ENCODE peak calls at places on chromosomes 11 and 22, in nine cellular contexts. One of them, this sample, is unnamed. For H3K4me1 and H3K9me3, the result is how much of the 10 kb centered on the place peaks cover.

GRCh38 chr11:9590717-9591116 is 17.2 kb downstream of the WEE1 start:
- DNase-seq in lung: no peak
- DNase-seq in spleen: no peak
- DNase-seq in gastrocnemius medialis: no peak
- DNase-seq in heart left ventricle: no peak
- DNase-seq in A549: no peak
- DNase-seq in tibial artery: no peak
- DNase-seq in left ventricle myocardium inferior: no peak
- DNase-seq in mucosa of descending colon: no peak
- DNase-seq in this sample: no peak

GRCh38 chr22:17733484-17733883 is 40.8 kb downstream of the BID start:
- DNase-seq in spleen: no peak
- DNase-seq in lung: no peak
- DNase-seq in A549: no peak
- DNase-seq in tibial artery: no peak
- DNase-seq in mucosa of descending colon: peak
- DNase-seq in left ventricle myocardium inferior: no peak
- DNase-seq in heart left ventricle: no peak
- DNase-seq in gastrocnemius medialis: no peak
- DNase-seq in this sample: no peak

GRCh38 chr11:70456921-70457532 is 58.7 kb downstream of the CTTN start:
- DNase-seq in gastrocnemius medialis: no peak
- DNase-seq in left ventricle myocardium inferior: no peak
- DNase-seq in heart left ventricle: no peak
- DNase-seq in A549: no peak
- DNase-seq in spleen: no peak
- DNase-seq in tibial artery: no peak
- DNase-seq in mucosa of descending colon: no peak
- DNase-seq in lung: no peak
- DNase-seq in this sample: no peak

GRCh38 chr22:47612136-47612910 is 849.9 kb downstream of the TBC1D22A start:
- DNase-seq in heart left ventricle: no peak
- DNase-seq in mucosa of descending colon: no peak
- DNase-seq in gastrocnemius medialis: no peak
- DNase-seq in A549: no peak
- DNase-seq in tibial artery: no peak
- DNase-seq in lung: no peak
- DNase-seq in spleen: peak
- DNase-seq in left ventricle myocardium inferior: no peak
- DNase-seq in this sample: no peak

GRCh38 chr11:125768256-125769046 is 10.2 kb downstream of the PATE2 start:
- DNase-seq in heart left ventricle: no peak
- DNase-seq in gastrocnemius medialis: no peak
- DNase-seq in left ventricle myocardium inferior: no peak
- DNase-seq in A549: no peak
- DNase-seq in tibial artery: no peak
- DNase-seq in mucosa of descending colon: no peak
- DNase-seq in spleen: no peak
- DNase-seq in lung: no peak
- DNase-seq in this sample: no peak

GRCh38 chr22:44585559-44586121 is 87.6 kb upstream of the RTL6 start:
- DNase-seq in gastrocnemius medialis: no peak
- DNase-seq in left ventricle myocardium inferior: peak
- DNase-seq in A549: no peak
- DNase-seq in heart left ventricle: peak
- DNase-seq in mucosa of descending colon: no peak
- DNase-seq in spleen: peak
- DNase-seq in lung: no peak
- DNase-seq in tibial artery: peak
- DNase-seq in this sample: no peak

GRCh38 chr11:64667154-64667745 is 55.7 kb downstream of the NRXN2 start:
- DNase-seq in heart left ventricle: peak
- DNase-seq in A549: no peak
- DNase-seq in lung: no peak
- DNase-seq in spleen: no peak
- DNase-seq in mucosa of descending colon: no peak
- DNase-seq in tibial artery: no peak
- DNase-seq in gastrocnemius medialis: no peak
- DNase-seq in left ventricle myocardium inferior: peak
- DNase-seq in this sample: no peak

GRCh38 chr11:44846852-44847251 is 103.8 kb downstream of the TP53I11 start:
- DNase-seq in A549: no peak
- DNase-seq in spleen: no peak
- DNase-seq in gastrocnemius medialis: no peak
- DNase-seq in mucosa of descending colon: no peak
- DNase-seq in heart left ventricle: no peak
- DNase-seq in tibial artery: no peak
- DNase-seq in left ventricle myocardium inferior: no peak
- DNase-seq in lung: no peak
- DNase-seq in this sample: no peak

GRCh38 chr11:57800444-57801184 is 39.0 kb downstream of the CTNND1 start:
- DNase-seq in spleen: no peak
- DNase-seq in left ventricle myocardium inferior: no peak
- DNase-seq in A549: peak
- DNase-seq in tibial artery: no peak
- DNase-seq in heart left ventricle: no peak
- DNase-seq in gastrocnemius medialis: no peak
- DNase-seq in mucosa of descending colon: no peak
- DNase-seq in lung: no peak
- DNase-seq in this sample: no peak

GRCh38 chr11:100789500-100789899 is 102.4 kb downstream of the ARHGAP42 start:
- DNase-seq in gastrocnemius medialis: peak
- DNase-seq in left ventricle myocardium inferior: peak
- DNase-seq in lung: no peak
- DNase-seq in heart left ventricle: no peak
- DNase-seq in spleen: no peak
- DNase-seq in tibial artery: no peak
- DNase-seq in mucosa of descending colon: peak
- DNase-seq in A549: no peak
- DNase-seq in this sample: no peak

GRCh38 chr11:68687986-68688385 is 3.6 kb downstream of the GAL start:
- DNase-seq in left ventricle myocardium inferior: no peak
- DNase-seq in heart left ventricle: no peak
- DNase-seq in tibial artery: no peak
- DNase-seq in mucosa of descending colon: no peak
- DNase-seq in spleen: no peak
- DNase-seq in lung: no peak
- DNase-seq in gastrocnemius medialis: no peak
- DNase-seq in A549: no peak
- DNase-seq in this sample: no peak

GRCh38 chr11:15649371-15650104 is 534.8 kb downstream of the INSC start:
- DNase-seq in gastrocnemius medialis: no peak
- DNase-seq in heart left ventricle: no peak
- DNase-seq in spleen: no peak
- DNase-seq in tibial artery: no peak
- DNase-seq in left ventricle myocardium inferior: no peak
- DNase-seq in A549: no peak
- DNase-seq in lung: no peak
- DNase-seq in mucosa of descending colon: no peak
- DNase-seq in this sample: no peak

GRCh38 chr11:15650105-15650938 is 535.6 kb downstream of the INSC start:
- DNase-seq in gastrocnemius medialis: peak
- DNase-seq in lung: peak
- DNase-seq in tibial artery: peak
- DNase-seq in A549: peak
- DNase-seq in left ventricle myocardium inferior: peak
- DNase-seq in heart left ventricle: peak
- DNase-seq in mucosa of descending colon: peak
- DNase-seq in spleen: peak
- DNase-seq in this sample: peak

GRCh38 chr11:15653191-15653590 is 538.5 kb downstream of the INSC start:
- DNase-seq in A549: no peak
- DNase-seq in spleen: no peak
- DNase-seq in lung: no peak
- DNase-seq in gastrocnemius medialis: no peak
- DNase-seq in heart left ventricle: no peak
- DNase-seq in mucosa of descending colon: no peak
- DNase-seq in left ventricle myocardium inferior: no peak
- DNase-seq in tibial artery: no peak
- DNase-seq in this sample: no peak

GRCh38 chr11:15651033-15651432 is 536.3 kb downstream of the INSC start:
- DNase-seq in mucosa of descending colon: no peak
- DNase-seq in spleen: no peak
- DNase-seq in left ventricle myocardium inferior: no peak
- DNase-seq in heart left ventricle: no peak
- DNase-seq in gastrocnemius medialis: no peak
- DNase-seq in A549: no peak
- DNase-seq in tibial artery: no peak
- DNase-seq in lung: no peak
- DNase-seq in this sample: no peak

GRCh38 chr11:15651782-15652181 is 537.1 kb downstream of the INSC start:
- DNase-seq in left ventricle myocardium inferior: no peak
- DNase-seq in tibial artery: no peak
- DNase-seq in spleen: no peak
- DNase-seq in A549: no peak
- DNase-seq in gastrocnemius medialis: no peak
- DNase-seq in mucosa of descending colon: no peak
- DNase-seq in heart left ventricle: no peak
- DNase-seq in lung: no peak
- DNase-seq in this sample: no peak
- H3K4me3 ChIP-seq in left ventricle myocardium inferior: peak
- H3K4me3 ChIP-seq in tibial artery: peak
- H3K4me3 ChIP-seq in spleen: no peak
- H3K4me3 ChIP-seq in A549: no peak
- H3K4me3 ChIP-seq in gastrocnemius medialis: peak
- H3K4me3 ChIP-seq in mucosa of descending colon: no peak
- H3K4me3 ChIP-seq in heart left ventricle: peak
- H3K4me3 ChIP-seq in lung: no peak
- H3K4me3 ChIP-seq in this sample: peak

GRCh38 chr11:2888266-2888968 is 2.8 kb upstream of the CDKN1C start:
- DNase-seq in lung: peak
- DNase-seq in mucosa of descending colon: peak
- DNase-seq in tibial artery: peak
- DNase-seq in gastrocnemius medialis: peak
- DNase-seq in left ventricle myocardium inferior: peak
- DNase-seq in spleen: peak
- DNase-seq in heart left ventricle: peak
- DNase-seq in A549: peak
- DNase-seq in this sample: peak
- H3K4me1 ChIP-seq in lung: under half
- H3K4me1 ChIP-seq in mucosa of descending colon: under half
- H3K4me1 ChIP-seq in tibial artery: under half
- H3K4me1 ChIP-seq in gastrocnemius medialis: under half
- H3K4me1 ChIP-seq in left ventricle myocardium inferior: half or more
- H3K4me1 ChIP-seq in spleen: under half
- H3K4me1 ChIP-seq in heart left ventricle: under half
- H3K4me1 ChIP-seq in A549: under half
- H3K4me1 ChIP-seq in this sample: under half

GRCh38 chr11:31806186-31806943 is 4.8 kb downstream of the PAX6 start:
- DNase-seq in heart left ventricle: no peak
- DNase-seq in gastrocnemius medialis: no peak
- DNase-seq in left ventricle myocardium inferior: no peak
- DNase-seq in spleen: peak
- DNase-seq in mucosa of descending colon: no peak
- DNase-seq in lung: no peak
- DNase-seq in tibial artery: no peak
- DNase-seq in A549: no peak
- DNase-seq in this sample: peak

GRCh38 chr11:31806944-31807790 is 4.0 kb downstream of the PAX6 start:
- DNase-seq in left ventricle myocardium inferior: no peak
- DNase-seq in lung: no peak
- DNase-seq in mucosa of descending colon: no peak
- DNase-seq in gastrocnemius medialis: no peak
- DNase-seq in tibial artery: no peak
- DNase-seq in spleen: no peak
- DNase-seq in heart left ventricle: no peak
- DNase-seq in A549: no peak
- DNase-seq in this sample: no peak

GRCh38 chr11:31808268-31808667 is 2.9 kb downstream of the PAX6 start:
- DNase-seq in heart left ventricle: no peak
- DNase-seq in gastrocnemius medialis: no peak
- DNase-seq in tibial artery: no peak
- DNase-seq in left ventricle myocardium inferior: no peak
- DNase-seq in mucosa of descending colon: no peak
- DNase-seq in lung: no peak
- DNase-seq in spleen: no peak
- DNase-seq in A549: no peak
- DNase-seq in this sample: no peak

GRCh38 chr11:31808721-31809542 is 2.2 kb downstream of the PAX6 start:
- DNase-seq in A549: no peak
- DNase-seq in spleen: no peak
- DNase-seq in lung: no peak
- DNase-seq in tibial artery: no peak
- DNase-seq in heart left ventricle: no peak
- DNase-seq in left ventricle myocardium inferior: no peak
- DNase-seq in gastrocnemius medialis: no peak
- DNase-seq in mucosa of descending colon: no peak
- DNase-seq in this sample: no peak

GRCh38 chr11:31807791-31808074 is 3.4 kb downstream of the PAX6 start:
- DNase-seq in gastrocnemius medialis: no peak
- DNase-seq in left ventricle myocardium inferior: no peak
- DNase-seq in A549: no peak
- DNase-seq in mucosa of descending colon: no peak
- DNase-seq in spleen: no peak
- DNase-seq in tibial artery: no peak
- DNase-seq in heart left ventricle: no peak
- DNase-seq in lung: no peak
- DNase-seq in this sample: no peak
- H3K9me3 ChIP-seq in gastrocnemius medialis: under half
- H3K9me3 ChIP-seq in left ventricle myocardium inferior: under half
- H3K9me3 ChIP-seq in A549: under half
- H3K9me3 ChIP-seq in mucosa of descending colon: under half
- H3K9me3 ChIP-seq in spleen: under half
- H3K9me3 ChIP-seq in tibial artery: under half
- H3K9me3 ChIP-seq in heart left ventricle: under half
- H3K9me3 ChIP-seq in lung: under half
- H3K9me3 ChIP-seq in this sample: under half

GRCh38 chr11:8261316-8261715 is 2.4 kb downstream of the LMO1 start:
- DNase-seq in mucosa of descending colon: no peak
- DNase-seq in lung: no peak
- DNase-seq in gastrocnemius medialis: peak
- DNase-seq in tibial artery: no peak
- DNase-seq in heart left ventricle: no peak
- DNase-seq in A549: no peak
- DNase-seq in spleen: peak
- DNase-seq in left ventricle myocardium inferior: no peak
- DNase-seq in this sample: no peak

GRCh38 chr11:8262552-8263108 is 1.0 kb downstream of the LMO1 start:
- DNase-seq in heart left ventricle: peak
- DNase-seq in A549: peak
- DNase-seq in gastrocnemius medialis: peak
- DNase-seq in mucosa of descending colon: peak
- DNase-seq in left ventricle myocardium inferior: peak
- DNase-seq in tibial artery: peak
- DNase-seq in spleen: peak
- DNase-seq in lung: no peak
- DNase-seq in this sample: no peak

GRCh38 chr11:8261921-8262551 is 1.6 kb downstream of the LMO1 start:
- DNase-seq in mucosa of descending colon: no peak
- DNase-seq in gastrocnemius medialis: peak
- DNase-seq in heart left ventricle: no peak
- DNase-seq in spleen: peak
- DNase-seq in tibial artery: peak
- DNase-seq in A549: no peak
- DNase-seq in lung: no peak
- DNase-seq in left ventricle myocardium inferior: no peak
- DNase-seq in this sample: no peak

GRCh38 chr11:8263769-8264410 is at the start of gene LMO1:
- DNase-seq in left ventricle myocardium inferior: peak
- DNase-seq in heart left ventricle: peak
- DNase-seq in spleen: peak
- DNase-seq in A549: peak
- DNase-seq in lung: peak
- DNase-seq in tibial artery: peak
- DNase-seq in mucosa of descending colon: peak
- DNase-seq in gastrocnemius medialis: peak
- DNase-seq in this sample: peak

GRCh38 chr11:8263109-8263768 is 439 bp downstream of the LMO1 start:
- DNase-seq in A549: no peak
- DNase-seq in lung: no peak
- DNase-seq in heart left ventricle: no peak
- DNase-seq in tibial artery: peak
- DNase-seq in left ventricle myocardium inferior: no peak
- DNase-seq in gastrocnemius medialis: peak
- DNase-seq in spleen: peak
- DNase-seq in mucosa of descending colon: no peak
- DNase-seq in this sample: no peak
- H3K4me3 ChIP-seq in A549: peak
- H3K4me3 ChIP-seq in lung: no peak
- H3K4me3 ChIP-seq in heart left ventricle: peak
- H3K4me3 ChIP-seq in tibial artery: peak
- H3K4me3 ChIP-seq in left ventricle myocardium inferior: peak
- H3K4me3 ChIP-seq in gastrocnemius medialis: peak
- H3K4me3 ChIP-seq in spleen: peak
- H3K4me3 ChIP-seq in mucosa of descending colon: no peak
- H3K4me3 ChIP-seq in this sample: peak